ENCODE peak calls at places on chromosomes 11 and 22, in eight cellular contexts. M is stimulated activated naive CD4-positive, alpha-beta T cell; C is RWPE1; O is H54; U is astrocyte of the cerebellum; A is ovary; B is activated CD4-positive, CD25-positive, alpha-beta regulatory T cell treated with anti-CD3 and anti-CD28 coated beads, Interleukin-2, amount 50 U/mL, for 16 hours; N is effector memory CD8-positive, alpha-beta T cell. L is an unnamed sample.

GRCh38 chr11:130001491-130002351 is 914 bp downstream of the PRDM10 start:
- DNase-seq in N (peak; percentile 15), M (peak; percentile 48), C (peak; percentile 24), B (no peak), A (peak; percentile 30), O (peak; percentile 10), U (no peak), L (peak; percentile 52)

GRCh38 chr22:47075568-47075967 is 313.1 kb downstream of the TBC1D22A start:
- DNase-seq in B (no peak), M (no peak), C (no peak), U (no peak), N (no peak), A (no peak), O (no peak), L (no peak)

GRCh38 chr22:47355776-47356432 is 593.5 kb downstream of the TBC1D22A start:
- DNase-seq in U (no peak), A (no peak), C (no peak), N (no peak), O (no peak), M (no peak), B (no peak), L (no peak)

GRCh38 chr11:121964591-121964990 is 151.4 kb downstream of the BLID start:
- DNase-seq in A (no peak), O (no peak), N (no peak), C (peak; percentile 28), U (no peak), B (no peak), M (no peak), L (no peak)

GRCh38 chr11:95255523-95256165 is 24.6 kb upstream of the SESN3 start:
- DNase-seq in N (no peak), U (no peak), A (no peak), B (no peak), C (no peak), M (no peak), O (no peak), L (no peak)

GRCh38 chr11:96424693-96425092 is 34.9 kb downstream of the JRKL start:
- DNase-seq in M (no peak), B (no peak), A (no peak), N (no peak), U (peak; percentile 4), O (no peak), C (no peak), L (no peak)

GRCh38 chr11:16312242-16312641 is 44.1 kb downstream of the SOX6 start:
- DNase-seq in U (no peak), A (no peak), C (no peak), N (no peak), M (no peak), O (no peak), B (no peak), L (no peak)

GRCh38 chr11:119885067-119885466 is 156.1 kb upstream of the NECTIN1 start:
- DNase-seq in N (no peak), B (no peak), M (no peak), U (no peak), O (no peak), C (no peak), A (no peak), L (no peak)

GRCh38 chr11:100791103-100791502 is 104.0 kb downstream of the ARHGAP42 start:
- DNase-seq in B (no peak), N (no peak), M (no peak), U (no peak), O (no peak), A (no peak), C (no peak), L (no peak)

GRCh38 chr22:17732251-17732854 is 41.9 kb downstream of the BID start:
- DNase-seq in C (no peak), A (no peak), U (no peak), M (no peak), O (no peak), N (no peak), B (no peak), L (no peak)

GRCh38 chr11:59216654-59217640 is 4.2 kb upstream of the MPEG1 start:
- DNase-seq in O (no peak), M (no peak), B (no peak), A (no peak), C (peak; percentile 57), N (no peak), U (no peak), L (peak; percentile 25)

L was measured in naive thymus-derived CD8-positive, alpha-beta T cell.